ENCODE peak calls at places on chromosomes 11 and 22, in five cellular contexts. X, T, F, Q and H are unnamed samples.

GRCh38 chr11:73306977-73307322 is 1.1 kb upstream of the ARHGEF17 start:
- DNase-seq in X (no peak), T (no peak), F (no peak), Q (no peak), H (no peak)

GRCh38 chr11:19394525-19395016 is 153.8 kb upstream of the E2F8 start:
- DNase-seq in X (no peak), T (no peak), F (no peak), Q (no peak), H (no peak)

GRCh38 chr22:41034741-41035140 is 57.7 kb upstream of the EP300 start:
- DNase-seq in X (no peak), T (no peak), F (no peak), Q (peak), H (no peak)

GRCh38 chr11:124078591-124078990 is 36.7 kb upstream of the VWA5A start:
- DNase-seq in X (no peak), T (no peak), F (no peak), Q (no peak), H (no peak)

GRCh38 chr11:65111537-65112225 is at the start of gene TM7SF2:
- DNase-seq in X (peak), T (peak), F (peak), Q (peak), H (peak)

GRCh38 chr22:17891427-17892167 is 117.3 kb upstream of the BID start:
- DNase-seq in X (no peak), T (peak), F (no peak), Q (no peak), H (no peak)

GRCh38 chr11:910044-910588 is 494 bp downstream of the CHID1 start:
- DNase-seq in X (no peak), T (no peak), F (no peak), Q (no peak), H (no peak)

GRCh38 chr11:113168804-113169342 is 145.5 kb upstream of the TTC12 start:
- DNase-seq in X (no peak), T (no peak), F (no peak), Q (no peak), H (no peak)

GRCh38 chr11:11622772-11623531 is 1.1 kb upstream of the GALNT18 start:
- DNase-seq in X (no peak), T (no peak), F (no peak), Q (no peak), H (no peak)

GRCh38 chr11:47979378-47980092 is 824 bp upstream of the PTPRJ start:
- DNase-seq in X (no peak), T (peak), F (no peak), Q (no peak), H (no peak)

GRCh38 chr11:78698612-78699011 is 123.9 kb upstream of the NARS2 start:
- DNase-seq in X (peak), T (peak), F (no peak), Q (peak), H (peak)

GRCh38 chr11:45894555-45895247 is 9.2 kb downstream of the MAPK8IP1 start:
- DNase-seq in X (no peak), T (no peak), F (no peak), Q (no peak), H (no peak)

GRCh38 chr22:49565516-49565855 is 262.2 kb downstream of the BRD1 start:
- DNase-seq in X (no peak), T (no peak), F (no peak), Q (no peak), H (no peak)

DNA sequence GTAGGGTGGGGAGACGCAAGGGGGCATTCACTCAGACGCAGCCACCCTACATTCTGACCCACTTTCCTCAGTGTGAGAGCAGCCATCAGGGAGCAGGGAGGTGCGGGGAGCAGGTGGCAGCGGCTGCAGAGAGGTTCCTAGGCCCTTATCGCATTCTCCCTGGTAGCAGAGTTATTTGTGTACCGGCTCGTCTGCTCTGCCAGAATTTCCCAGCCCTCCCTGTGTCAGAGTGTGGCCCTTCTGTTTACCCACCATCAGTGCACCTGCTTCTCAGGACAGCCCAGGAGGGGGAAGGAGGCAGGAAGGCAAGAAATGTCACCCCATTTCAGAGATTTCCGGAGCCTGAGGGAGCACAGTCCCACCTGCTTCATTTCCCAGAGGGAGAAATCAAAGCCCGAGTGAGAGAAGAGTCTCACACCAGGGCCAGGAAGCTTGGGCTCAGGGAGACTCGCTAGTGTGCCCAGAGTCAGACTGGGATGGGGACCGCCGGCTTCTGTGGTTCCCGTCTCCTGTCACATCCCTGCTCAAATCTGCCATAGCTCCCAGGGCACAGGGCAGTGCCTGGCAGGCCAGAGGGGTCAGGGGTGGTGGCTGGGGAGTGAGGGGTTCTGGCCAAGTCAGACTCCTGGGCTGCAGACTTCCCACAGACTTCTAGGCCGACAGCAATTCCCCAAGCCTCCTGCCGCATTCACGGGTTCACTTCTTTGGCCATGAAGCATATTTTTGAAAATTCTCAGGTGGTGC is 49.7 kb downstream of the ARRB1 start:
- DNase-seq in X (no peak), T (no peak), F (no peak), Q (peak), H (no peak)
- H3K27ac ChIP-seq in X (no peak), T (no peak), F (no peak), Q (no peak), H (no peak)

DNA sequence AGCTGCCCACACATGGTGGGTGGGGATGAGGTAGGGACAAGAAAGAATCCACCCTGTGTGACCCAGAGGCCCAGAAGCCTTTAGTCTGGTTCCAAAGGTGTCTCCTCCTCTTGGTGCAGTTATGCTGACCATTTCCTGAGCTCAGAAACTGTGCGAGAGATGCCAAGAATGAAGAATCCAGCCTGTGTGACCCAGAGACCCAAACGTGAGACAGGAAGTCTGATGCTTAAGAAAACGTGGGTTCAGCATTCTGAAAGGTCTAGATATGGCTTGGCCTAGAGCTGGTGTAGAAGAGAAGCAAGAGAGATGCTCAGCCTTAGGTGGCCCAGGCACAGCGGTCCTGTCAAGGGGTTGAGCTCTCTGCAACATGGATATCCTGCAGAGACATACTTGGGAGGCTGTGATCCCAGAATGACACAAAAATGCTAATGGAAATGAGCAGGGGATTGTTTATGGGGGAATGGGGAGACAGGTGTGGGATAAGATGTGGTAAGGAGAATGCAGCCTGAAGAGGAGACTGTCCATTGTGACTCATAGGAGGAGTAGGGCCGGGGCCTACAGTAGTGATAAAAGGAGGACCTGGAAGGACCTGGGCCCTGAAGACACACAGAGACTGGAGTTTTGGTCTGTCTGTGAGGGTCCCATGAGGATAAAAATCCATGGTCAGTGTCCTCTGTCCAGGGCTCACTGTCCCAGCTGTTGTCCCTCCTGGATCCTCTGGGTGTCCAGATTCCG is 79.0 kb downstream of the ZNF280B start:
- DNase-seq in X (no peak), T (no peak), F (no peak), Q (no peak), H (no peak)
- H3K27ac ChIP-seq in X (no peak), T (no peak), F (no peak), Q (no peak), H (no peak)

DNA sequence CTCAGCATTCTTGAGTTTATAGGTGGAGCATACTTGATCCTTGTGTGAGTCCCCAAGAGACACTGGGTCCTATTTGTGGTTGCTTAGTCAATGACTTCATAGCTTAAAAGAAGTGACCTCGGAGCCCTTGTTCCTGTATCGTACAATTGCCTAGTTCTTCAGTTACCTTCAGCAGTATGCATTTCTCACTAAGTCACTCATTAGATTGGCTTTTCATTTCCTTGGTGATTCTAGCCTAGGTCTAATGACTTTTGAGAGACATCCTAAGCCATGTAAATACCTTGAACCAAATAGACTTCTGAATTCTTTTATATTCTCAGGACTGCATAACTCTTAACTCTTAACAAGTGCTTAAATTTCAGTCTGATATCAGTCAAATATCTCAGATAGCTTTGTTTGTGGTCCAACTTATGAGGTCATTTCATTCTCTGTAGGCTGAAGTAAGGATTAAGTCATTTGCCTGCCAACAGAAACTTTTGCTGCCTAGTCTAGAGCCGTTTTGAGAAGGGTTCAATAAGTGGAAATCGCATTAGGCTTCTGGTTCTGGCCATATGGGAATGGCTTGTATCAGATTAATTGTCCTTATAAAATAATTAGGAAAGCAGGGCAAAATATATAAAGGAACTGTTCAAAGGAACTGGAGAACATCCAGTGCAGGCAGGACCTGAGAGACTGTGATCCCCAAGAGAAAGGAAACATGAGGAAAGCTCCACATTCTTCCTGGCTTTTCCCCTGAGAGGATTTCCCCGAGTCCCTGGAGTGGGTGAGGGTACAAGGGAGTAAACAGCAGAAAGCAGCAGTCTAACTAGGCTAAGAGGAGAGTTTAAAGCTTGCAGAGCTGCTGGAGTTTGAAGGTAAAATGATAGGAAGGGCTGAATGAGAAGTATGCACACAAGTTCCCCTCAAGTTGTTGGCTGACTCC is 39.9 kb downstream of the TRAF6 start:
- DNase-seq in X (peak), T (no peak), F (no peak), Q (no peak), H (no peak)
- H3K27ac ChIP-seq in X (peak), T (no peak), F (no peak), Q (no peak), H (no peak)

DNA sequence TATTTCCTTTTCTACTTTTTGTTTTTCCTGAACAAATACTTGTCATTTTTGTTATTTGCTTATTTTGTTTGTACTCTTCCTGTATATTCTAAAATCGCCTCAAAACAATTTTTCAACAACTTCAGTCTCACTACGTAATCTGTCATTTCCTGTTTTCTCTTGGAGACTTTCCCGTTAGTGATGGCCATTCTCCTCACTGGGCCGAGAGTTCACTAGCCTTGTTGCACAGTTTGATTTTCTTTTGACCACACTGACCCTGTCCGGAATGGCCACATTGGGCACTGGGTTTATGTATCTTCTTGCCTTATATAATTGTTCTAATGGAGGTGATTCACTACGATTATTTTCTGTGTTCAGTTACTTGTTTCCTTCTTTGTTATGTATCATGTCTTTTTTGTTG is 726.1 kb downstream of the FAM181B start:
- DNase-seq in X (no peak), T (no peak), F (no peak), Q (no peak), H (no peak)
- H3K27ac ChIP-seq in X (no peak), T (no peak), F (no peak), Q (no peak), H (no peak)

GRCh38 chr11:61731211-61731955 is 21.1 kb upstream of the MYRF start:
- DNase-seq in X (no peak), T (no peak), F (no peak), Q (no peak), H (no peak)

GRCh38 chr11:61731956-61732675 is 20.3 kb upstream of the MYRF start:
- DNase-seq in X (no peak), T (no peak), F (no peak), Q (no peak), H (no peak)

GRCh38 chr11:61734767-61735166 is 17.7 kb upstream of the MYRF start:
- DNase-seq in X (no peak), T (no peak), F (no peak), Q (no peak), H (no peak)

GRCh38 chr11:61733120-61733978 is 19.1 kb upstream of the MYRF start:
- DNase-seq in X (peak), T (peak), F (peak), Q (peak), H (no peak)

GRCh38 chr11:61732705-61733104 is 19.7 kb upstream of the MYRF start:
- DNase-seq in X (no peak), T (no peak), F (no peak), Q (no peak), H (no peak)
- H3K27ac ChIP-seq in X (no peak), T (no peak), F (no peak), Q (no peak), H (no peak)

GRCh38 chr22:37561209-37562048 is 1.1 kb downstream of the CDC42EP1 start:
- DNase-seq in X (peak), T (peak), F (peak), Q (peak), H (peak)
- H3K27ac ChIP-seq in X (peak), T (peak), F (peak), Q (peak), H (peak)

GRCh38 chr11:129021295-129021694 is 78.6 kb upstream of the TP53AIP1 start:
- DNase-seq in X (no peak), T (no peak), F (no peak), Q (no peak), H (no peak)
- H3K27ac ChIP-seq in X (no peak), T (no peak), F (no peak), Q (no peak), H (no peak)

DNA sequence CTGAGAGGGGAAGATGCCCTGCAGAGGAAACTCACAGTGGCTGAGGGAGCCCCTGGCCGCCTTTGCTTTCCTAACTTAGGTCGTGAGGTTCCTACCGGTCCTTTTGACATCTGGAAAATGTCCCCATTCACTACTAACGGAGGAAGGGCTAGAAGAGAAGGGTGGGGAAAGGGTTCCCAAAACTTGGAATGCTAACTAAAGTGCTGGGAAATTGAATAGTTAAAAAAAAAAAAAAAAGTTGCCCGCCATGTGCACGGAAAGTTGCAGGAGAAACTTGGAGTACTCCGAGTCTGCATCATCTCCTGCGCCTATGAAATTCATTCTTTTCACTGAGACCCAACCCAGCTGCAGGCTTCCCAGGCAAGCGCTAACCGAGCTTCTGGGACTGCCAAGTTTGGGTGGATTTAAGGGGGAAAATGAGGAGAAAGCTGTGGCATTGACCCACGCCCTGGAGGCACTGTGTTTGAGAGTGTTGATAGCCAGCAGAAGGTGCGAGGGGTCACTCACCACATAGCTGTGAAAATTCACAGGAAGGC is 854 bp downstream of the TIMP3 start:
- DNase-seq in X (no peak), T (no peak), F (no peak), Q (no peak), H (no peak)
- H3K27ac ChIP-seq in X (peak), T (peak), F (peak), Q (peak), H (peak)

GRCh38 chr11:57425565-57426438 is 1.1 kb downstream of the SLC43A3 start:
- DNase-seq in X (no peak), T (peak), F (peak), Q (peak), H (no peak)
- H3K27ac ChIP-seq in X (no peak), T (peak), F (peak), Q (peak), H (peak)

GRCh38 chr11:86136542-86136941 is 67.7 kb upstream of the PICALM start:
- DNase-seq in X (no peak), T (no peak), F (no peak), Q (no peak), H (no peak)
- H3K27ac ChIP-seq in X (no peak), T (no peak), F (no peak), Q (no peak), H (no peak)